ENCODE peak calls at places on chromosomes 16 and 17, in four cellular contexts. R, N, E and I are unnamed samples.

GRCh38 chr17:82463391-82463790 is 4.8 kb downstream of the NARF start:
- DNase-seq in N (no peak), E (peak), R (no peak), I (no peak)

GRCh38 chr17:40430272-40431230 is 12.7 kb upstream of the IGFBP4 start:
- DNase-seq in E (no peak), R (no peak), N (no peak), I (no peak)

GRCh38 chr16:84067640-84068039 is 25.0 kb upstream of the SLC38A8 start:
- DNase-seq in E (no peak), R (no peak), N (no peak), I (no peak)

GRCh38 chr16:78092755-78093154 is 6.7 kb upstream of the WWOX start:
- DNase-seq in R (no peak), E (no peak), N (no peak), I (no peak)

GRCh38 chr16:87570938-87571867 is 31.1 kb upstream of the JPH3 start:
- DNase-seq in N (no peak), E (peak), R (no peak), I (no peak)

GRCh38 chr16:85144026-85144915 is 32.0 kb upstream of the CIBAR2 start:
- DNase-seq in E (no peak), R (no peak), N (no peak), I (no peak)

GRCh38 chr17:61474934-61475333 is 22.7 kb downstream of the TBX4 start:
- DNase-seq in N (no peak), E (no peak), R (no peak), I (no peak)

GRCh38 chr17:36629252-36629847 is 28.0 kb downstream of the MRM1 start:
- DNase-seq in R (peak), E (peak), N (peak), I (peak)

GRCh38 chr16:89325861-89326471 is 108.5 kb downstream of the ZNF778 start:
- DNase-seq in E (peak), R (peak), N (no peak), I (no peak)

GRCh38 chr17:40779181-40779909 is 3.0 kb downstream of the KRT27 start:
- DNase-seq in R (no peak), N (no peak), E (no peak), I (no peak)

DNA sequence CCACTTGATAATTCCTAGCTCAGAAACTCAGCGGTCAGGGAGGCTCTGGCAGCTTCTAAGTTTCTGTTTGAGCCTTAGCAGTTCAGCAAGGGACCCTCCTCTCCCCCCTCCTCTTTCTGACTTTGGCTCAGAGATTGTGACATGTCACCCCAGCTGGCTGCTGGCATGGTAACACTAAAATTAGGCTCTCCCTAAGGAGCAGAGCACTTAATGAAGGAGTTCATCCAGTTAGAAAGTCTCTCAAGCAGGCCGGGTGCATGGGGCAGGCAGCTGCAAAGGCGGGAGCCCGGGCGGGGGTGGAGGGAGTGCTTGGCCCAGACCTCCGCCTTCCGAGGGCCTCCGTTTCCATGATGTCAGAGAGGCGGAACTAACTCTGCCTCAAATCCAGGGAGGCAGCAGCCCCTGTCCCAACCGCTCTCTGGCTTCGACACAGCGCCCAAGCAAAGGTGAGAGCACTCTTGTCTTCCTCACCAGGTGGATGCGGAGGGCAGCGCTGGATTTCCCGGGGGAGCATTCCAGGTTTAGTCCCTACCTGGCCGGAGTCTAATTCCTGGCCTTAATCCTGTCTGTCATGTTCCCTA is 128.0 kb upstream of the PLCG2 start:
- DNase-seq in R (no peak), E (peak), N (no peak), I (no peak)
- TF ChIP-seq SPI1 in R (no peak), E (no peak), N (no peak), I (no peak)

GRCh38 chr16:12499032-12499735 is 304.5 kb downstream of the CPPED1 start:
- DNase-seq in N (no peak), R (no peak), E (no peak), I (no peak)

GRCh38 chr16:12497558-12497957 is 306.1 kb downstream of the CPPED1 start:
- DNase-seq in N (no peak), R (no peak), E (no peak), I (no peak)

GRCh38 chr16:12496866-12497265 is 306.8 kb downstream of the CPPED1 start:
- DNase-seq in R (no peak), E (no peak), N (no peak), I (no peak)

GRCh38 chr16:12496181-12496580 is 307.5 kb downstream of the CPPED1 start:
- DNase-seq in N (no peak), E (no peak), R (no peak), I (no peak)

GRCh38 chr16:12498077-12498476 is 305.6 kb downstream of the CPPED1 start:
- DNase-seq in R (no peak), E (no peak), N (no peak), I (no peak)
- TF ChIP-seq SPI1 in R (no peak), E (no peak), N (no peak), I (no peak)

GRCh38 chr17:51461578-51462004 is 201.2 kb downstream of the UTP18 start:
- DNase-seq in N (peak), E (peak), R (peak), I (no peak)
- TF ChIP-seq SPI1 in N (no peak), E (no peak), R (no peak), I (no peak)

DNA sequence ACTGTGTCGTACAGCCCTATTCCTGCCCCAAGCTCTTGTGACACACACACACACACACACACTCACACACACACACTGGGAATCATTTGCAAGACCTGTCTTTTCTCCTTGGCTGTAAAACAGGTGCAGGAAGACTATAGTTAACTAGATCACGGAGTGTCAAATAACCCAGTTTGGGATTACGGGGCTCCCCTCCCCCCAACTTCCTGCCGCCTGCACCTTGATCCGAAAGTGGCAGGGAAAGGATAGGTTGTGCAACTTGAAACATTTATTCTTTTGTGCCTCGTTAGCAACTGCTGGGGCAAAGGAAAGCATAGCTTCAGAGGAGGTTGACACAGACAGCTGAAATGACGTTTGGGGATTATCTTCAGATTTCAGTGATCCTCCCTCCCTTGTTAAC is 149.5 kb downstream of the NTN1 start:
- DNase-seq in N (no peak), E (no peak), R (no peak), I (no peak)
- TF ChIP-seq SPI1 in N (no peak), E (no peak), R (no peak), I (no peak)

DNA sequence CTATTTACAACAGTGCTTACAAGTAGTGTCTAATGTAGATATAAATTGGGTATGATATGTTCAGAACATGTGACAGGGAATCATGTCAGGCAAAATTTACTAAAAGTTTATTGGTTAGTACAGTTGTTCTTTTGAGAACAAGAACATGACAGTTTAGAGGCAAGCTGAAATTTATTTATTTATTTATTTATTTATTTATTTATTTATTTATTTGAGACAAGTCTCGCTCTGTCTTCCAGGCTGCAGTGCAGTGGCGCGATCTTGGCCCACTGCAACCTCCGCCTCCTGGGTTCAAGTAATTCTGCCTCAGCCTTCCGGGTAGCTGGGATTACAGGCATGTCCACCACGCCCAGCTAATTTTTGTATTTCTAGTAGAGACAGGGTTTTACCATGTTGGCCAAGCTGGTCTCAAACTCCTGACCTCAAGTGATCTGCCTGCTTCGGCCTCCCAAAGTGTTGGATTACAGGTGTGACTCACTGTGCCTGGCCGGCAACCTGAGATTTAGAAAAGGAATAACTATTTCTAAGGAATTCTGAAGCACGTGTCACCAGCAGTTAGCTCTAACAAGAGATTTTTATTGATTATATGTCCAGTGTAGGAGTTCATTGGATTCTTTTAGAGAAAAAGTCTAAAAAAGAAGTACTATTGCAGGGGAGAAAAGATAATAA is 24.9 kb downstream of the MRTFB start:
- DNase-seq in N (no peak), R (no peak), E (no peak), I (no peak)
- TF ChIP-seq SPI1 in N (no peak), R (no peak), E (no peak), I (no peak)

DNA sequence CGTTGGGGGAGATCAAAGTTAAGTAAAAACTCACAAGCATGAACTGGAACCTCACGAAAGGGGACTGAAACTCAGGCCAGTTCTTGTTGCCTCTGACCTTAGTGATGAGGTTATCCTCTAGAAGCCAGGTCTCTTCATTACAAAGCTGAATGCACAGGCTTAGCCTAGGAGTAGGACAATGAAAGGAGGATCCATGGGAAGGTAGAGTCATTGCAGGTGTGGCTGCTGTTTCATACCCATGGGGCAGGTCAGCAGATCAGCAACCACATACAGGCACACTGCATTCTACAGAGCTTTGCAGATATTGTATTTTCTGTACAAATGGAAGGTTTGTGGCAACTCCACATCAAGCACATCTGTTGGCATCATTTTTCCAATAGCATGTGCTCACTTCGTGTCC is 341.3 kb upstream of the SOX9 start:
- DNase-seq in E (no peak), N (no peak), R (no peak), I (no peak)
- TF ChIP-seq SPI1 in E (no peak), N (no peak), R (no peak), I (no peak)